ENCODE peak calls at places on chromosomes 2 and 18, in five cellular contexts. One of them, this sample, is unnamed. For H3K4me1, the result is how much of the 10 kb centered on the place peaks cover.

GRCh38 chr2:141714486-141714885 is 416.3 kb downstream of the LRP1B start:
- DNase-seq in adrenal gland: no peak
- DNase-seq in upper lobe of right lung: no peak
- DNase-seq in A549: no peak
- DNase-seq in GM23248: no peak
- DNase-seq in this sample: peak

GRCh38 chr2:218332288-218332687 is 24.4 kb upstream of the CATIP start:
- DNase-seq in adrenal gland: no peak
- DNase-seq in GM23248: no peak
- DNase-seq in upper lobe of right lung: no peak
- DNase-seq in A549: no peak
- DNase-seq in this sample: no peak

GRCh38 chr2:152222975-152223638 is 47.5 kb upstream of the STAM2 start:
- DNase-seq in upper lobe of right lung: no peak
- DNase-seq in A549: no peak
- DNase-seq in GM23248: peak
- DNase-seq in adrenal gland: peak
- DNase-seq in this sample: peak

GRCh38 chr2:7029291-7030059 is 112.3 kb downstream of the RNF144A start:
- DNase-seq in upper lobe of right lung: no peak
- DNase-seq in GM23248: no peak
- DNase-seq in adrenal gland: no peak
- DNase-seq in A549: no peak
- DNase-seq in this sample: no peak

GRCh38 chr2:56009758-56010534 is 86.4 kb upstream of the EFEMP1 start:
- DNase-seq in upper lobe of right lung: no peak
- DNase-seq in A549: peak
- DNase-seq in adrenal gland: no peak
- DNase-seq in GM23248: peak
- DNase-seq in this sample: peak

GRCh38 chr18:22428672-22429071 is 11.0 kb upstream of the CTAGE1 start:
- DNase-seq in GM23248: peak
- DNase-seq in adrenal gland: no peak
- DNase-seq in A549: no peak
- DNase-seq in upper lobe of right lung: no peak
- DNase-seq in this sample: peak

GRCh38 chr18:71902482-71902881 is 641.7 kb downstream of the CBLN2 start:
- DNase-seq in upper lobe of right lung: no peak
- DNase-seq in GM23248: no peak
- DNase-seq in A549: no peak
- DNase-seq in adrenal gland: no peak
- DNase-seq in this sample: no peak

GRCh38 chr2:72673279-72673678 is 152.6 kb downstream of the EXOC6B start:
- DNase-seq in GM23248: no peak
- DNase-seq in upper lobe of right lung: no peak
- DNase-seq in adrenal gland: no peak
- DNase-seq in A549: peak
- DNase-seq in this sample: no peak

GRCh38 chr18:3773303-3773702 is 323.3 kb downstream of the TGIF1 start:
- DNase-seq in A549: no peak
- DNase-seq in upper lobe of right lung: no peak
- DNase-seq in GM23248: peak
- DNase-seq in adrenal gland: no peak
- DNase-seq in this sample: no peak

GRCh38 chr18:48826806-48827205 is 124.0 kb downstream of the SMAD7 start:
- DNase-seq in GM23248: no peak
- DNase-seq in adrenal gland: peak
- DNase-seq in upper lobe of right lung: peak
- DNase-seq in A549: no peak
- DNase-seq in this sample: no peak

GRCh38 chr18:9615973-9616559 is 1.7 kb upstream of the PPP4R1 start:
- DNase-seq in A549: no peak
- DNase-seq in GM23248: peak
- DNase-seq in adrenal gland: no peak
- DNase-seq in upper lobe of right lung: no peak
- DNase-seq in this sample: no peak

GRCh38 chr2:181185948-181186347 is 205.5 kb downstream of the UBE2E3 start:
- DNase-seq in upper lobe of right lung: no peak
- DNase-seq in GM23248: peak
- DNase-seq in adrenal gland: no peak
- DNase-seq in A549: no peak
- DNase-seq in this sample: peak

GRCh38 chr2:152573168-152573567 is 144.1 kb downstream of the PRPF40A start:
- DNase-seq in upper lobe of right lung: no peak
- DNase-seq in GM23248: peak
- DNase-seq in A549: peak
- DNase-seq in adrenal gland: peak
- DNase-seq in this sample: peak

GRCh38 chr2:226327830-226328229 is 471.8 kb downstream of the IRS1 start:
- DNase-seq in A549: no peak
- DNase-seq in adrenal gland: no peak
- DNase-seq in upper lobe of right lung: no peak
- DNase-seq in GM23248: no peak
- DNase-seq in this sample: no peak

GRCh38 chr2:113711857-113712256 is 44.6 kb downstream of the SLC35F5 start:
- DNase-seq in A549: no peak
- DNase-seq in adrenal gland: no peak
- DNase-seq in upper lobe of right lung: no peak
- DNase-seq in GM23248: no peak
- DNase-seq in this sample: no peak

GRCh38 chr2:217382794-217383193 is 522.9 kb upstream of the TNP1 start:
- DNase-seq in adrenal gland: peak
- DNase-seq in GM23248: no peak
- DNase-seq in A549: no peak
- DNase-seq in upper lobe of right lung: no peak
- DNase-seq in this sample: no peak

GRCh38 chr2:25341031-25341727 is 546 bp downstream of the DNMT3A start:
- DNase-seq in A549: no peak
- DNase-seq in upper lobe of right lung: no peak
- DNase-seq in GM23248: peak
- DNase-seq in adrenal gland: no peak
- DNase-seq in this sample: peak

GRCh38 chr2:67216881-67217280 is 180.3 kb upstream of the ETAA1 start:
- DNase-seq in GM23248: no peak
- DNase-seq in adrenal gland: no peak
- DNase-seq in upper lobe of right lung: no peak
- DNase-seq in A549: no peak
- DNase-seq in this sample: no peak

GRCh38 chr2:35428548-35428947 is 927.0 kb upstream of the CRIM1 start:
- DNase-seq in GM23248: peak
- DNase-seq in A549: no peak
- DNase-seq in upper lobe of right lung: no peak
- DNase-seq in adrenal gland: peak
- DNase-seq in this sample: peak

GRCh38 chr2:74047152-74047551 is 62.4 kb downstream of the TET3 start:
- DNase-seq in GM23248: no peak
- DNase-seq in adrenal gland: no peak
- DNase-seq in upper lobe of right lung: no peak
- DNase-seq in A549: no peak
- DNase-seq in this sample: no peak

GRCh38 chr2:144942516-144943256 is 422.8 kb upstream of the ZEB2 start:
- DNase-seq in GM23248: peak
- DNase-seq in adrenal gland: no peak
- DNase-seq in A549: peak
- DNase-seq in upper lobe of right lung: no peak
- DNase-seq in this sample: peak

GRCh38 chr18:55337908-55338521 is 250.0 kb downstream of the TCF4 start:
- DNase-seq in upper lobe of right lung: peak
- DNase-seq in A549: no peak
- DNase-seq in GM23248: peak
- DNase-seq in adrenal gland: no peak
- DNase-seq in this sample: no peak

GRCh38 chr2:226270279-226270678 is 529.3 kb downstream of the IRS1 start:
- DNase-seq in upper lobe of right lung: no peak
- DNase-seq in adrenal gland: no peak
- DNase-seq in A549: no peak
- DNase-seq in GM23248: no peak
- DNase-seq in this sample: no peak

GRCh38 chr2:31008571-31009114 is 129.6 kb downstream of the GALNT14 start:
- DNase-seq in GM23248: peak
- DNase-seq in A549: no peak
- DNase-seq in upper lobe of right lung: no peak
- DNase-seq in adrenal gland: no peak
- DNase-seq in this sample: no peak

DNA sequence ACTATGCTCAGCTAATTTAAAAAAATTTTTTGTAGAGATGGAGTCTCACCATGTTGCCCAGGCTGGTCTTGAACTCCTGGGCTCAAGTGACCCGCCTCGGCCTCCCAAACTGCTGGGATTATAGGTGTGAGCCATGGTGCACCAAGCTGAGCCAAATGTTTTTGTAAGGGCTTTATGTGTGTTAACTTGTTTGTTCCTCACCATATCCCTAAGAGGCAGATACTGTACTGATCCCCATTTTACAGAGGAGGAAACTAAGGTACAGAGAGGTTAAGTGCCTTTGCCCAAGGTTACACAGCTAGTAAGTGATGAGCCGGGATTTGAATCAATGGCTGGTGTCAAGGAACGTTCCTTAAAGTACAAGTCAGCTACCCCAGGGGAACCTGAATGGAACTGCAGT is 85.3 kb upstream of the KLF7 start:
- DNase-seq in A549: no peak
- DNase-seq in adrenal gland: no peak
- DNase-seq in upper lobe of right lung: no peak
- DNase-seq in GM23248: peak
- DNase-seq in this sample: no peak
- H3K4me3 ChIP-seq in A549: no peak
- H3K4me3 ChIP-seq in adrenal gland: no peak
- H3K4me3 ChIP-seq in upper lobe of right lung: no peak
- H3K4me3 ChIP-seq in GM23248: no peak
- H3K4me3 ChIP-seq in this sample: no peak

GRCh38 chr2:237874585-237875161 is 15.2 kb downstream of the RAMP1 start:
- DNase-seq in adrenal gland: no peak
- DNase-seq in GM23248: peak
- DNase-seq in A549: peak
- DNase-seq in upper lobe of right lung: peak
- DNase-seq in this sample: peak

GRCh38 chr2:237876056-237876439 is 16.6 kb downstream of the RAMP1 start:
- DNase-seq in adrenal gland: no peak
- DNase-seq in upper lobe of right lung: peak
- DNase-seq in GM23248: no peak
- DNase-seq in A549: no peak
- DNase-seq in this sample: no peak

GRCh38 chr2:237876518-237876917 is 17.1 kb downstream of the RAMP1 start:
- DNase-seq in A549: no peak
- DNase-seq in GM23248: no peak
- DNase-seq in adrenal gland: no peak
- DNase-seq in upper lobe of right lung: peak
- DNase-seq in this sample: no peak

GRCh38 chr2:237873961-237874551 is 14.6 kb downstream of the RAMP1 start:
- DNase-seq in adrenal gland: no peak
- DNase-seq in A549: no peak
- DNase-seq in upper lobe of right lung: peak
- DNase-seq in GM23248: no peak
- DNase-seq in this sample: no peak

DNA sequence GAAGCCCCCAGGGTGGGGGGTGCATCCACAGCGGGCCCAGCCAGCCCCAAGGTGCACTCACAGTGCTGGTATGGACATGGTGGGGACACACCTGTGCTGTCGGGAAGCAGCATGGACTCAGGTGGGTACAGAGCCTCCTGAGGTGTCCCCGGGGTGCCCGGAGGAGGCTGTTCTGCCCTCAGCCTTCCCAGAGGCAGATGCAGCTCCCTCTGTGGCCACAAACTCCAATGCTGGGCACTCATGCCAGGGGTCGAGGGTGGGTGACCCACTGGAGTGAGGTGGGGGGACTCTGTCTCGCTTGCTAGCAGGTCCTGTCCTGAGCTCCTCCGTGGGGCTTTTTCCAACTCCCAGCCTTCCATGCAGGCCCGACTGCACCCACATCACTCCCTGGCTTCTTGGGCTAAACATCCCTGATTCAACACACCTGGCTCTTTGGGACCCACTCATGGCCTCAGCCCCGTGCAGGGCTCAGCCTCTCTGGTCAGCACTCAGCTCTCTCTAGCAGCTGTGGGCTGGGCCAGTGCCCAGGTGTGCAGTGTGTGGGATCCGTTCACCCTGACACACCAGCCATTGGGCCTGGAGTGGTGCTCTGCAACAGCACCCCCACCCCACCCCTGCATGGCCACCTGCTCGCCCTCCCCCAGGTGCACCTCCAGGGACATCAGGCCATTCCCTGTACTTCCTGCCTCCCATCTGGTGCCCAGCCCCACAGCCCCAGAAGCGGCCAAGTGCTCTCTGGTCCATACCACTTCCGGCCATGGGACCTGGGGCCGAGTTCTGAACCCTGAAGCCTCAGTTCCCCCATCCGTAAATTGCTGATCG is 16.0 kb downstream of the RAMP1 start:
- DNase-seq in upper lobe of right lung: peak
- DNase-seq in GM23248: no peak
- DNase-seq in A549: no peak
- DNase-seq in adrenal gland: no peak
- DNase-seq in this sample: no peak
- H3K4me1 ChIP-seq in upper lobe of right lung: under half
- H3K4me1 ChIP-seq in GM23248: under half
- H3K4me1 ChIP-seq in A549: under half
- H3K4me1 ChIP-seq in adrenal gland: under half
- H3K4me1 ChIP-seq in this sample: under half

DNA sequence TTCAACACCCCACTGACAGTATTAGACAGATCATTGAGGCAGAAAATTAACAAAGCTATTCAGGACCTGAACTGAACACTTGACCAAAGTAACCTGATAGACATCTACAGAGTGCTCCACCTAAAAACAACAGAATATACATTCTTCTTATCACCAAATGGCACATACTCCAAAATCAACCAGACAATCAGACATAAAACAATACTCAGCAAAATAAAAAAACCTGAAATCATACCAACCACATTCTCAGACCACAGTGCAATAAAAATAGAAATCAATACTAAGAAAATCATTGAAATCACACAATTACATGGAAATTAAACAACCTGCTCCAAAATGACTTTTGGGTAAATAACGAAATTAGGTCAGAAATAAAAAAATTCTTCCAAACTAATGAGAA is 15.8 kb downstream of the PFN4 start:
- DNase-seq in GM23248: no peak
- DNase-seq in A549: no peak
- DNase-seq in adrenal gland: no peak
- DNase-seq in upper lobe of right lung: no peak
- DNase-seq in this sample: no peak
- H3K4me3 ChIP-seq in GM23248: no peak
- H3K4me3 ChIP-seq in A549: no peak
- H3K4me3 ChIP-seq in adrenal gland: no peak
- H3K4me3 ChIP-seq in upper lobe of right lung: no peak
- H3K4me3 ChIP-seq in this sample: no peak

GRCh38 chr2:240210198-240210965 is 69.9 kb upstream of the OTOS start:
- DNase-seq in upper lobe of right lung: peak
- DNase-seq in A549: no peak
- DNase-seq in GM23248: no peak
- DNase-seq in adrenal gland: peak
- DNase-seq in this sample: no peak

GRCh38 chr2:240209493-240209892 is 69.0 kb upstream of the OTOS start:
- DNase-seq in GM23248: no peak
- DNase-seq in upper lobe of right lung: peak
- DNase-seq in A549: no peak
- DNase-seq in adrenal gland: no peak
- DNase-seq in this sample: no peak

GRCh38 chr2:240208096-240208495 is 67.6 kb upstream of the OTOS start:
- DNase-seq in adrenal gland: no peak
- DNase-seq in upper lobe of right lung: peak
- DNase-seq in GM23248: no peak
- DNase-seq in A549: no peak
- DNase-seq in this sample: no peak

GRCh38 chr2:240207661-240208060 is 67.2 kb upstream of the OTOS start:
- DNase-seq in adrenal gland: peak
- DNase-seq in A549: no peak
- DNase-seq in upper lobe of right lung: peak
- DNase-seq in GM23248: no peak
- DNase-seq in this sample: no peak

GRCh38 chr2:240208631-240209211 is 68.3 kb upstream of the OTOS start:
- DNase-seq in adrenal gland: peak
- DNase-seq in upper lobe of right lung: peak
- DNase-seq in A549: no peak
- DNase-seq in GM23248: no peak
- DNase-seq in this sample: no peak
- H3K4me1 ChIP-seq in adrenal gland: under half
- H3K4me1 ChIP-seq in upper lobe of right lung: under half
- H3K4me1 ChIP-seq in A549: under half
- H3K4me1 ChIP-seq in GM23248: under half
- H3K4me1 ChIP-seq in this sample: under half